ENCODE peak calls at places on chromosomes 11 and 22, in six cellular contexts. One of them, this sample, is unnamed.
A peak's percentile ranks its signal among the peaks of the same experiment; 100 is the strongest.

GRCh38 chr11:115672999-115673411 is 168.8 kb upstream of the CADM1 start:
- DNase-seq in IMR-90: peak; percentile 73
- DNase-seq in mesenchymal stem cell: peak; percentile 48
- DNase-seq in neuronal stem cell: no peak
- DNase-seq in trophoblast cell: no peak
- DNase-seq in H1: no peak
- DNase-seq in this sample: no peak

GRCh38 chr22:27372969-27373670 is 428.4 kb downstream of the MN1 start:
- DNase-seq in IMR-90: no peak
- DNase-seq in mesenchymal stem cell: peak; percentile 91
- DNase-seq in neuronal stem cell: peak; percentile 72
- DNase-seq in trophoblast cell: no peak
- DNase-seq in H1: peak; percentile 88
- DNase-seq in this sample: peak; percentile 97

GRCh38 chr22:45885171-45885840 is 91.7 kb downstream of the WNT7B start:
- DNase-seq in IMR-90: no peak
- DNase-seq in mesenchymal stem cell: no peak
- DNase-seq in neuronal stem cell: no peak
- DNase-seq in trophoblast cell: no peak
- DNase-seq in H1: no peak
- DNase-seq in this sample: no peak

GRCh38 chr11:65860278-65861164 is at the start of gene MUS81:
- DNase-seq in IMR-90: peak; percentile 97
- DNase-seq in mesenchymal stem cell: peak; percentile 98
- DNase-seq in neuronal stem cell: peak; percentile 95
- DNase-seq in trophoblast cell: peak; percentile 93
- DNase-seq in H1: peak; percentile 99
- DNase-seq in this sample: peak; percentile 99

GRCh38 chr11:59206635-59207034 is 6.1 kb downstream of the MPEG1 start:
- DNase-seq in IMR-90: peak; percentile 25
- DNase-seq in mesenchymal stem cell: peak; percentile 46
- DNase-seq in neuronal stem cell: no peak
- DNase-seq in trophoblast cell: peak; percentile 58
- DNase-seq in H1: peak; percentile 65
- DNase-seq in this sample: peak; percentile 79

GRCh38 chr22:42202048-42202447 is 68.4 kb downstream of the TCF20 start:
- DNase-seq in IMR-90: no peak
- DNase-seq in mesenchymal stem cell: no peak
- DNase-seq in neuronal stem cell: no peak
- DNase-seq in trophoblast cell: no peak
- DNase-seq in H1: no peak
- DNase-seq in this sample: no peak

GRCh38 chr22:37253164-37253660 is 9.1 kb upstream of the RAC2 start:
- DNase-seq in IMR-90: no peak
- DNase-seq in mesenchymal stem cell: no peak
- DNase-seq in neuronal stem cell: no peak
- DNase-seq in trophoblast cell: no peak
- DNase-seq in H1: no peak
- DNase-seq in this sample: no peak

GRCh38 chr22:22395230-22395629 is 113.3 kb downstream of the ZNF280B start:
- DNase-seq in IMR-90: no peak
- DNase-seq in mesenchymal stem cell: no peak
- DNase-seq in neuronal stem cell: no peak
- DNase-seq in trophoblast cell: no peak
- DNase-seq in H1: no peak
- DNase-seq in this sample: no peak

GRCh38 chr11:27532652-27533325 is 26.2 kb upstream of the LIN7C start:
- DNase-seq in IMR-90: peak; percentile 9
- DNase-seq in mesenchymal stem cell: no peak
- DNase-seq in neuronal stem cell: no peak
- DNase-seq in trophoblast cell: no peak
- DNase-seq in H1: no peak
- DNase-seq in this sample: no peak

GRCh38 chr11:63599211-63600122 is 14.8 kb downstream of the PLAAT3 start:
- DNase-seq in IMR-90: peak; percentile 95
- DNase-seq in mesenchymal stem cell: peak; percentile 23
- DNase-seq in neuronal stem cell: no peak
- DNase-seq in trophoblast cell: peak; percentile 92
- DNase-seq in H1: no peak
- DNase-seq in this sample: peak; percentile 23

GRCh38 chr11:35085766-35086165 is 53.2 kb upstream of the CD44 start:
- DNase-seq in IMR-90: no peak
- DNase-seq in mesenchymal stem cell: no peak
- DNase-seq in neuronal stem cell: no peak
- DNase-seq in trophoblast cell: no peak
- DNase-seq in H1: no peak
- DNase-seq in this sample: no peak

GRCh38 chr11:82858556-82859091 is 41.6 kb downstream of the PRCP start:
- DNase-seq in IMR-90: peak; percentile 71
- DNase-seq in mesenchymal stem cell: peak; percentile 31
- DNase-seq in neuronal stem cell: no peak
- DNase-seq in trophoblast cell: no peak
- DNase-seq in H1: no peak
- DNase-seq in this sample: no peak

GRCh38 chr11:131888230-131888826 is 517.9 kb downstream of the NTM start:
- DNase-seq in IMR-90: peak; percentile 96
- DNase-seq in mesenchymal stem cell: peak; percentile 92
- DNase-seq in neuronal stem cell: no peak
- DNase-seq in trophoblast cell: peak; percentile 32
- DNase-seq in H1: no peak
- DNase-seq in this sample: no peak

GRCh38 chr11:1979607-1980006 is 18.0 kb downstream of the H19 start:
- DNase-seq in IMR-90: no peak
- DNase-seq in mesenchymal stem cell: no peak
- DNase-seq in neuronal stem cell: no peak
- DNase-seq in trophoblast cell: no peak
- DNase-seq in H1: no peak
- DNase-seq in this sample: no peak

GRCh38 chr11:109783842-109784241 is 309.4 kb upstream of the ZC3H12C start:
- DNase-seq in IMR-90: no peak
- DNase-seq in mesenchymal stem cell: no peak
- DNase-seq in neuronal stem cell: no peak
- DNase-seq in trophoblast cell: no peak
- DNase-seq in H1: no peak
- DNase-seq in this sample: peak; percentile 39

GRCh38 chr11:132941024-132941646 is 591.2 kb downstream of the OPCML start:
- DNase-seq in IMR-90: peak; percentile 43
- DNase-seq in mesenchymal stem cell: peak; percentile 39
- DNase-seq in neuronal stem cell: peak; percentile 23
- DNase-seq in trophoblast cell: no peak
- DNase-seq in H1: no peak
- DNase-seq in this sample: peak; percentile 35

GRCh38 chr11:131504199-131504949 is 134.0 kb downstream of the NTM start:
- DNase-seq in IMR-90: no peak
- DNase-seq in mesenchymal stem cell: no peak
- DNase-seq in neuronal stem cell: peak; percentile 32
- DNase-seq in trophoblast cell: no peak
- DNase-seq in H1: peak; percentile 84
- DNase-seq in this sample: peak; percentile 91

GRCh38 chr11:111939836-111940604 is 2.9 kb downstream of the DIXDC1 start:
- DNase-seq in IMR-90: peak; percentile 94
- DNase-seq in mesenchymal stem cell: peak; percentile 76
- DNase-seq in neuronal stem cell: no peak
- DNase-seq in trophoblast cell: no peak
- DNase-seq in H1: no peak
- DNase-seq in this sample: no peak

GRCh38 chr11:21883354-21883753 is 309.5 kb upstream of the ANO5 start:
- DNase-seq in IMR-90: no peak
- DNase-seq in mesenchymal stem cell: no peak
- DNase-seq in neuronal stem cell: no peak
- DNase-seq in trophoblast cell: no peak
- DNase-seq in H1: no peak
- DNase-seq in this sample: no peak

DNA sequence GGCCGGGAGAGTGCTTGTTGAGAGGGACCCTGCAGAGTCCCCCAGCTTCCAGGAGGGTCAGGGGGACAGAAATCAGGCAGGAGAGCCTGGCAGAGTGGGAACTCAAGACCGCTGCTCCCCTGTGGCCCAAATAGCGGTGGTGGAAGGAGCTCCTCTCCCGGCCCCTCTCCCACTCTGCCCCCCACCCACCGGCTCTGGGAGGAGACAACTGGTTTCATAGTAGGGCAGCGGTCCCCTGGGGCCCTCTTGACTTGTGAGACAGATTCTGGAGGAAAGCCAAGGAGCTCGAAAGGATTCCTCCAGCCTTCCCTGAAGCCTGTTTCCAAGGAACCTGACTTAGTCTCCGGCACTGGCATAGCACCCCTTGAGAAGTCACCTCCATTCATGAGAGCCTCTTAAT is 10.1 kb downstream of the PKNOX2 start:
- DNase-seq in IMR-90: no peak
- DNase-seq in mesenchymal stem cell: no peak
- DNase-seq in neuronal stem cell: no peak
- DNase-seq in trophoblast cell: no peak
- DNase-seq in H1: no peak
- DNase-seq in this sample: no peak
- H3K4me3 ChIP-seq in IMR-90: no peak overlapping the region
- H3K4me3 ChIP-seq in mesenchymal stem cell: no peak overlapping the region
- H3K4me3 ChIP-seq in neuronal stem cell: no peak overlapping the region
- H3K4me3 ChIP-seq in trophoblast cell: no peak overlapping the region
- H3K4me3 ChIP-seq in H1: no peak overlapping the region
- H3K4me3 ChIP-seq in this sample: no peak overlapping the region

DNA sequence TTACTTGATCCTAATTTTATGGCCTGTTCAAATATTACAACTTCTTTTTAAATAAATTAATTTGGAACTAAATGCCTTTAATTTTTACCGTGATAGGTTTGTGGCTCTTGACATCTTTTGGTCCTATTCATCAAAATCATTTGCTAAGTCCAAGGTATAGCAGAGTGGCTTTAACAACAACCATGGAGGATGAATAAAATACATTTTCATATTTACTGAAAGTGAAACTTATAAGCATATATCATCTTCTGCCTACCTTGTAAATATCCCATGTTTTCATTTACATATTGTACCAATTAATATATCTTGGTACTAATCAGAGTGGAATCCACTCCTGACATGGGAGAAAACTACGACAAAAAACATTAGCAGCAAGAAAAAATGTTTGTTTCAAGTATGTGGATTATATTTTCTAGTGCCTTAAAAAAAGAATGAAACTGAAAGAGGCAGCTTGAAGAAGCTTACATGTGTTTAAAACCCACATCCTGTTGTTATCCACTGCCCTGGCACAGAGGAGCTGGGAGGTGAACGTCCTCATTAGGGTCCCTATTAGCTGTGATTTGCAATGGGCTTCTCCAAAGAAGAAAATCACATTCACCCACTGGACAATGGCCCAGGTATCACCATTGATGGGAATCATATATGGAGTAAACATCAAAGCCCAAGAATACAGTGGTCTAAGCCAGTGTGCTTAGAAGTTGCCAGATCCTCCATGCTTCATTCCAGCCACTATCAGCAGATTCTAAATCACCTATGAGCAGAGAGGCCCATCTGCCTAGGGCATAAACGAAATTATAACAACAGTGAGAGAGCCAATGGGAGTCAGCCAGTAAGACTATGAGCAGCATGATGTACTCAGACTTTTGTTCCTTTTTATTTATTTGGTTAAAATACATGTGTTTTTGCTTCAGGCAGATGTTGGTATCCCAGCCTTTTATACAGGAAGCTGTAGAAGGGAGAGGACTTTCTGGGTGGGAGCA is 84.7 kb downstream of the MAML2 start:
- DNase-seq in IMR-90: peak; percentile 58
- DNase-seq in mesenchymal stem cell: peak; percentile 62
- DNase-seq in neuronal stem cell: no peak
- DNase-seq in trophoblast cell: no peak
- DNase-seq in H1: no peak
- DNase-seq in this sample: no peak
- H3K4me1 ChIP-seq in IMR-90: peaks cover 24% of the 10 kb centered on the region
- H3K4me1 ChIP-seq in mesenchymal stem cell: peaks cover 3% of the 10 kb centered on the region
- H3K4me1 ChIP-seq in neuronal stem cell: peaks cover 16% of the 10 kb centered on the region
- H3K4me1 ChIP-seq in trophoblast cell: peaks cover 17% of the 10 kb centered on the region
- H3K4me1 ChIP-seq in H1: no peaks in the 10 kb centered on the region
- H3K4me1 ChIP-seq in this sample: no peaks in the 10 kb centered on the region

DNA sequence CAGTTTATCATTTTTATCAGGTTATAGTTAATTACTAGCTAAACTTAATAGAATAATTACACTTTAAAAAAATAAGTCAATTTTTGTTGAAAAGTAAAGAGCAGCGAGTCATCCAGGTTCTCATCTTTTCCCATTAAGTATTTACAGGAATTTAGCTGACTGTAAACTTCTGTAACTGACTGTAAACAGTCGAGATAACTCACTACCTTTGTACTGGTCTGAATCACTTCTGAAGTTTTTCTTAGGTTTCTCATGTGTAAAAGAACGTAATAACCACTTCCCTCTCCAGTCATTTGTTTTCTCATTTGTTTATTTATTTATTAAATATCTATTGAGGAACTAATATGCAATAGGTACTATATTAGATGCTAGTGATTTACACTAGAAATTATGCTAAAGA is 270.8 kb downstream of the DYNC2H1 start:
- DNase-seq in IMR-90: peak; percentile 70
- DNase-seq in mesenchymal stem cell: peak; percentile 57
- DNase-seq in neuronal stem cell: no peak
- DNase-seq in trophoblast cell: no peak
- DNase-seq in H1: no peak
- DNase-seq in this sample: no peak
- H3K4ac ChIP-seq in IMR-90: no peak overlapping the region
- H3K4ac ChIP-seq in mesenchymal stem cell: no peak overlapping the region
- H3K4ac ChIP-seq in neuronal stem cell: no peak overlapping the region
- H3K4ac ChIP-seq in trophoblast cell: no peak overlapping the region
- H3K4ac ChIP-seq in H1: no peak overlapping the region
- H3K4ac ChIP-seq in this sample: no peak overlapping the region

GRCh38 chr11:130400793-130401483 is 27.5 kb downstream of the ADAMTS8 start:
- DNase-seq in IMR-90: peak; percentile 87
- DNase-seq in mesenchymal stem cell: peak; percentile 38
- DNase-seq in neuronal stem cell: no peak
- DNase-seq in trophoblast cell: peak; percentile 34
- DNase-seq in H1: no peak
- DNase-seq in this sample: no peak

GRCh38 chr11:130405428-130405827 is 23.0 kb downstream of the ADAMTS8 start:
- DNase-seq in IMR-90: no peak
- DNase-seq in mesenchymal stem cell: no peak
- DNase-seq in neuronal stem cell: no peak
- DNase-seq in trophoblast cell: no peak
- DNase-seq in H1: no peak
- DNase-seq in this sample: no peak

GRCh38 chr11:130403967-130404366 is 24.4 kb downstream of the ADAMTS8 start:
- DNase-seq in IMR-90: no peak
- DNase-seq in mesenchymal stem cell: no peak
- DNase-seq in neuronal stem cell: no peak
- DNase-seq in trophoblast cell: no peak
- DNase-seq in H1: peak; percentile 65
- DNase-seq in this sample: no peak

GRCh38 chr11:130404727-130405126 is 23.7 kb downstream of the ADAMTS8 start:
- DNase-seq in IMR-90: no peak
- DNase-seq in mesenchymal stem cell: no peak
- DNase-seq in neuronal stem cell: no peak
- DNase-seq in trophoblast cell: no peak
- DNase-seq in H1: no peak
- DNase-seq in this sample: no peak

DNA sequence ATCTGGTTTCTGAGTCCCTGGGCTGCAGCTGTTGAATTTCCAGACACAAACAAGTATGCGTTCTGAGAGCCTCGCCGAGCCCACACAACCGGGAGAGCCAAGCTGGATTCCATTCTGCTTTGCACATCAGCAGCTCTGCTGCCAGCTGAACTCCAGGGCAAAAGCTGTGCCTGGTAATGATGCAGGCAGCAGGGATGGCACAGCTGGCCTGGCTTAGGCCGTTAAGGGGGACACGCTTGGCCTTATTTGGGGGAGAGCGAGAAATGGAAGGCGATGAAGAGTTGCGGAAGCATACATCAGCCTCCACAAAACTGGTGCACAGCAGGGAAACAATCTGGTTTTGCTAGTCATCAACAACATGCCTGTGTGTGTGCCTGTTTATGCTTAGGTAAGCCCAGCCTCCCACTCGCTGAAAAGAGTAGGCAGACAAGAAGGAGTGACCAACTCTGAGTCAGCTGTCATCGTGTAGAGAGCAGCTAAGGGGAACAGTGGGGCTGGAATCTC is 25.1 kb downstream of the ADAMTS8 start:
- DNase-seq in IMR-90: peak; percentile 97
- DNase-seq in mesenchymal stem cell: peak; percentile 90
- DNase-seq in neuronal stem cell: no peak
- DNase-seq in trophoblast cell: peak; percentile 46
- DNase-seq in H1: no peak
- DNase-seq in this sample: no peak
- H3K4me3 ChIP-seq in IMR-90: peak overlapping the region; percentile 4
- H3K4me3 ChIP-seq in mesenchymal stem cell: peak overlapping the region; percentile 48
- H3K4me3 ChIP-seq in neuronal stem cell: no peak overlapping the region
- H3K4me3 ChIP-seq in trophoblast cell: no peak overlapping the region
- H3K4me3 ChIP-seq in H1: no peak overlapping the region
- H3K4me3 ChIP-seq in this sample: no peak overlapping the region